ENCODE peak calls at places on chromosomes 2 and 18, in nine cellular contexts. Z is right lobe of liver, Q is Peyer's patch, W is endothelial cell of umbilical vein, B is A549, F is heart left ventricle, O is spleen, D is thyroid gland, C is IMR-90. Y is an unnamed sample.

GRCh38 chr2:216328347-216328746 is 43.9 kb downstream of the MARCHF4 start:
- DNase-seq in Z (no peak), Q (no peak), W (peak), B (no peak), F (no peak), O (no peak), D (no peak), C (no peak), Y (no peak)

GRCh38 chr2:75558786-75559428 is 1.8 kb downstream of the EVA1A start:
- DNase-seq in Z (no peak), Q (no peak), W (no peak), B (no peak), F (no peak), O (no peak), D (no peak), C (peak), Y (no peak)

GRCh38 chr18:47771922-47772321 is 158.5 kb downstream of the SMAD2 start:
- DNase-seq in Z (no peak), Q (no peak), W (no peak), B (no peak), F (no peak), O (no peak), D (no peak), C (no peak), Y (no peak)

GRCh38 chr2:3483227-3483985 is 35.9 kb downstream of the ADI1 start:
- DNase-seq in Z (no peak), Q (no peak), W (peak), B (no peak), F (peak), O (peak), D (peak), C (peak), Y (peak)

GRCh38 chr2:3399829-3400228 is 20.3 kb downstream of the TRAPPC12 start:
- DNase-seq in Z (no peak), Q (no peak), W (no peak), B (no peak), F (peak), O (no peak), D (no peak), C (no peak), Y (peak)

GRCh38 chr2:234251326-234252271 is 201.1 kb downstream of the SPP2 start:
- DNase-seq in Z (no peak), Q (no peak), W (peak), B (peak), F (no peak), O (no peak), D (no peak), C (peak), Y (no peak)

GRCh38 chr2:36356990-36357505 is 1.5 kb downstream of the CRIM1 start:
- DNase-seq in Z (peak), Q (no peak), W (peak), B (no peak), F (peak), O (no peak), D (no peak), C (peak), Y (peak)

GRCh38 chr2:168166902-168167510 is 80.4 kb downstream of the STK39 start:
- DNase-seq in Z (no peak), Q (no peak), W (no peak), B (no peak), F (no peak), O (no peak), D (no peak), C (peak), Y (no peak)

GRCh38 chr2:102063948-102064678 is 72.4 kb downstream of the IL1R2 start:
- DNase-seq in Z (peak), Q (peak), W (peak), B (peak), F (peak), O (peak), D (peak), C (peak), Y (peak)

GRCh38 chr18:39173022-39173421 is 1607.4 kb upstream of the CELF4 start:
- DNase-seq in Z (no peak), Q (no peak), W (no peak), B (no peak), F (no peak), O (no peak), D (no peak), C (no peak), Y (no peak)

GRCh38 chr2:14815201-14815600 is 182.7 kb downstream of the LRATD1 start:
- DNase-seq in Z (no peak), Q (no peak), W (no peak), B (no peak), F (no peak), O (no peak), D (no peak), C (no peak), Y (no peak)

GRCh38 chr2:202035089-202035940 is 1.7 kb downstream of the FZD7 start:
- DNase-seq in Z (no peak), Q (no peak), W (no peak), B (no peak), F (peak), O (peak), D (peak), C (peak), Y (no peak)

GRCh38 chr2:176585791-176586190 is 316.5 kb downstream of the MTX2 start:
- DNase-seq in Z (no peak), Q (no peak), W (no peak), B (no peak), F (no peak), O (no peak), D (no peak), C (no peak), Y (no peak)

GRCh38 chr2:40797115-40797514 is 345.2 kb upstream of the SLC8A1 start:
- DNase-seq in Z (no peak), Q (no peak), W (peak), B (no peak), F (no peak), O (no peak), D (no peak), C (peak), Y (no peak)

GRCh38 chr2:173963817-173964564 is 1.2 kb downstream of the SP3 start:
- DNase-seq in Z (peak), Q (peak), W (peak), B (peak), F (peak), O (peak), D (peak), C (peak), Y (peak)
- TF ChIP-seq POLR2A in Z (peak), Q (peak), W (peak), B (peak), F (no peak), O (no peak), D (no peak), C (peak), Y (no peak)

GRCh38 chr2:219291910-219292490 is 12.8 kb downstream of the DNAJB2 start:
- DNase-seq in Z (no peak), Q (no peak), W (no peak), B (no peak), F (no peak), O (no peak), D (no peak), C (no peak), Y (peak)

GRCh38 chr2:219291394-219291793 is 12.2 kb downstream of the DNAJB2 start:
- DNase-seq in Z (no peak), Q (no peak), W (no peak), B (no peak), F (no peak), O (no peak), D (no peak), C (no peak), Y (no peak)

GRCh38 chr2:219289195-219289536 is 10.0 kb downstream of the DNAJB2 start:
- DNase-seq in Z (no peak), Q (no peak), W (no peak), B (no peak), F (no peak), O (no peak), D (no peak), C (no peak), Y (no peak)

GRCh38 chr2:219289537-219290361 is 10.6 kb downstream of the DNAJB2 start:
- DNase-seq in Z (no peak), Q (no peak), W (peak), B (no peak), F (peak), O (peak), D (peak), C (peak), Y (peak)

DNA sequence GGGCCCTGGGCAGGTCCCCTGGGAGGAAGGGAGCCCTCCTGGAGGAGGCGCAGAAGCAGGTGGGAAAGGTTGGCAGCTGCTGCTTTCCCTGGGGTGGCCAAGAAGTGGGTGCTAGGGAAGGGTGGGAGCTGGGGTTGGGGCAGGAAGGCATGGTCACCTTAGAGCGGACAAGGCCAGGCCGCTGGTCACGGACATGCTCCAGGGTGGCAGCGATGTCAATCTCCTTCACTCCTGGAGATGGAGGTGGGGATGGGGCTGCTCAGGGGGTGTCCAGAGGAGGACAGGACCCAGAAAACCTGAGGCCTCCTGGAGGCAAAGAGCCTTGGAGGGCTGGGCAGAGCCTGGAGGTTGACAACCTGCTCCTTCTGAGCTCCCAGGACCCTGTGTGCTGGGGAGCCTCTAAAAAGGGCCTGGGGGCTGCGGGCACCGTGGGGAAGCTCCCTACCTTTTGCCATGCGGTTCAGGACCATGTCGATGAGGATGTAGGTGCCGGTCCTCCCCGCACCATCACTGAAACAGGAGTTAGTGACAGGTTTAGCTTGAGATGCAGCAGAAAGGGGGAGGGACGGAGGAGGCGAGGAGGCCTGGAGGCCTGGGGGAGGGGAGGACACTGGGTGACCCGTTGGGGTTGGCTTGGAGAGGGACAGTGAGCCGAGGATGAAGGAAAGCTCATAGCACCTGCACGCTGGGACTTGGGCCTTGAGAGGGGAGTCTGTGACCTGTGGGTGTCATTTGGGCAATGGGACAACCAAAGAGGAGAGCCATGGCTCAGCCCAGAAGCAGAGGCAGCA is 11.4 kb downstream of the DNAJB2 start:
- DNase-seq in Z (no peak), Q (no peak), W (no peak), B (no peak), F (no peak), O (no peak), D (no peak), C (no peak), Y (no peak)
- H3K27ac ChIP-seq in Z (no peak), Q (no peak), W (no peak), B (peak), F (peak), O (no peak), D (no peak), C (no peak), Y (no peak)

GRCh38 chr2:231706731-231707624 is 1.3 kb upstream of the PTMA start:
- DNase-seq in Z (peak), Q (peak), W (peak), B (peak), F (peak), O (peak), D (peak), C (peak), Y (peak)
- TF ChIP-seq POLR2A in Z (peak), Q (peak), W (peak), B (peak), F (no peak), O (peak), D (peak), C (no peak), Y (peak)

GRCh38 chr2:105744091-105744908 is 412 bp upstream of the NCK2 start:
- DNase-seq in Z (peak), Q (peak), W (peak), B (peak), F (peak), O (peak), D (peak), C (peak), Y (peak)
- H3K27ac ChIP-seq in Z (peak), Q (peak), W (no peak), B (peak), F (peak), O (peak), D (peak), C (peak), Y (peak)

DNA sequence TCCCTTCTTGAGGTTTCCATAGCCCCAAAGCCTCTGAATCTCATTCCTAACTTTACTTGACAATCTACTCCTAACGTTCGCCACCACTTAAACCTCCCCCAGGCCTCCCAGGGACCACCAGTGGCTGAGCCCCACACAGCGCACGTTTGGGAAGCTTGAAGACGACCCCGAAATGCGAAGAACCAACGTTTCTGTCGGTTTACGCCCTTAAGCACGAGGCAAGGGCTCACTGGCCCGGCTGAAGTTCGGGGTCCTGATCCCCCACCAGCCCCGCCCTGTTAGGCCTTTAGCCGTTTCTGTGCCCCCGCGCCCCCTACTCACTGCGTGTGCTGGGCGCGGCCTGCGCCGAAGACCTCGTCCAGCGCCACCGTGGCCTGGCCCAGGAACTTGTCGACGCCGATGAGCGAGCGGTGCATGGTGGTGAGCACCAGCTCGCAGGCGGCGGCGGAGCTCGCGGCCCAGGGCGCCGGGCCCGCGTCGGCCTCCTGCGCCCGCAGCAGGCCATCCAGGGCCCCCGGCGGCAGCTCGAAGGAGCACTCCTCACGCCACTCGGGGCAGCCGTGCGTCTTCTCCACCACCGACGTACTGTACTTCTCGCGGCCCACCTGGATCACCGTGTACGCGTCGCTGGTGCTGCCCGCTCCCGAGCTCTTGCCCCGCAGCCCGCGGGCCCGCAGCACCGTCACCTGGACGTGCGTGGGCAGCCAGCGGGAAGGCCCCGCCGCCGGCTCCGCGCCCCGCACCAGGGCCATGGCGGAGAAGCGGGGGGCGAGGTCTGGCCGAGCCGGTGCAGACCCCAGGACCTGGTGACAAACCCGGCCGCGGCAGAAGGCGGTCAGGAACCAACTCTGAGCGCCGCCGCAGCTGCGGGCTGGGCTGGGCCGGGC is 479 bp downstream of the RAB11FIP5 start:
- DNase-seq in Z (no peak), Q (peak), W (peak), B (no peak), F (no peak), O (peak), D (peak), C (peak), Y (peak)
- TF ChIP-seq POLR2A in Z (peak), Q (no peak), W (no peak), B (no peak), F (no peak), O (no peak), D (no peak), C (no peak), Y (peak)

DNA sequence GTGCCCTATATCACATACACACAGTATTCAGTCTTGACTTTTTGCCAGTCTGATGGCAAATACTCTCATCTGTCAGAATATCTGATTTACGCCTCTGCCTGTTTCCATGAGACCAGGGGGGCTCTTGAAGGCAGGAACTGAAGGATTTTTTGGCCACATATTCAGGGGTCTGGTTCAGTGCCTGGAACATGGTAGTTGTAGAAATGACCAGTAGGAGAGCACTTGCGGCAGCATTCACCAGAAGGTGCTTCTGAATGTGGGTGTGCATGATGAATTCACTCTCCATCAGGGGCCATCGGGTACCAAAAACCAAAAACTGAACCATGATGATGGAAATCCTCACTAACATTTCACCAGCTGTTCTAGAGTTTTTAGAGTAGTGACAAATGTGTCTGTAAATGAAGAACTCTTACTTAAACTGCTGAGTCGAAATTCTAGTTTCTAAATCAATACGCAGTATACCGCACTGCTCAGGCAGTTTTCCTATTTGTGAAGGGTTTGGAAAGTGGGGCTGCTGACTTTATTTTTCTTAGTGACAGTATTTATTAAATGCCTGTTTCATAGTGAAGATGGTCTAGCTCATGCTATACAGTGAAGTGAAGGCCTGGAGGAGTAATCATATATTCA is 54.6 kb downstream of the MERTK start:
- DNase-seq in Z (no peak), Q (no peak), W (no peak), B (no peak), F (no peak), O (no peak), D (no peak), C (no peak), Y (no peak)
- H3K27ac ChIP-seq in Z (no peak), Q (no peak), W (no peak), B (no peak), F (no peak), O (peak), D (no peak), C (no peak), Y (no peak)

GRCh38 chr2:136381722-136382633 is 264.0 kb upstream of the CXCR4 start:
- DNase-seq in Z (no peak), Q (peak), W (no peak), B (no peak), F (no peak), O (peak), D (no peak), C (no peak), Y (no peak)
- TF ChIP-seq POLR2A in Z (no peak), Q (no peak), W (no peak), B (no peak), F (no peak), O (no peak), D (no peak), C (no peak), Y (no peak)

GRCh38 chr18:58045265-58046086 is 1.4 kb downstream of the NEDD4L start:
- DNase-seq in Z (peak), Q (peak), W (peak), B (no peak), F (peak), O (peak), D (peak), C (peak), Y (peak)
- H3K27ac ChIP-seq in Z (peak), Q (peak), W (no peak), B (peak), F (no peak), O (peak), D (peak), C (peak), Y (peak)

GRCh38 chr2:60538136-60538535 is 15.3 kb downstream of the BCL11A start:
- DNase-seq in Z (no peak), Q (no peak), W (no peak), B (no peak), F (no peak), O (no peak), D (no peak), C (no peak), Y (no peak)

GRCh38 chr2:60535392-60536312 is 17.8 kb downstream of the BCL11A start:
- DNase-seq in Z (no peak), Q (no peak), W (no peak), B (no peak), F (no peak), O (no peak), D (no peak), C (no peak), Y (no peak)

GRCh38 chr2:60540054-60540453 is 13.4 kb downstream of the BCL11A start:
- DNase-seq in Z (no peak), Q (no peak), W (no peak), B (no peak), F (no peak), O (no peak), D (no peak), C (no peak), Y (no peak)

GRCh38 chr2:60536716-60537115 is 16.7 kb downstream of the BCL11A start:
- DNase-seq in Z (no peak), Q (no peak), W (no peak), B (no peak), F (no peak), O (no peak), D (no peak), C (no peak), Y (no peak)

DNA sequence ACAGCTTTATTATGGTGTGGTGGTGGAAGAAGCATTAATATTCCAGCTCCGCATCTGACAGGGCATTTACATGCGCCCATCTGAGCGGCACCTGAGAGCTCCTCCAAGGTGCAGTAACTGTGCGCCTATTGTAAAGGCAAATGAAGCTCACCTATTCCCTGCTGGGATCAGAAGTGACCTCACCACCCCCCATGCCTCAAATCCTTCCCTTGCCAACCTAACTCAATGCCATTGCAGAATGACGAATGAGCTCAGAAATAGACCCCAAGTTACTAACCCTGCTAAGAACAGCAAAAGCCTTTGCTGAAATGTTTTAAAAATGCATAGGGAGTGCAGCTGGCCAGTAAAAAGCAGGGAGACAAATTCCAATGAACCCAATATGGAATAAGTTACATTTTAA is 14.3 kb downstream of the BCL11A start:
- DNase-seq in Z (no peak), Q (no peak), W (no peak), B (no peak), F (no peak), O (no peak), D (no peak), C (no peak), Y (no peak)
- TF ChIP-seq POLR2A in Z (no peak), Q (no peak), W (no peak), B (no peak), F (no peak), O (no peak), D (no peak), C (no peak), Y (no peak)

Y was measured in adrenal gland.